ENCODE peak calls at places on chromosome 9, in ten cellular contexts. E is stomach, K is transverse colon, S is K562, Y is suprapubic skin, F is HCT116, P is prostate gland, J is HepG2, I is GM12891, R is endothelial cell of umbilical vein. T is an unnamed sample.
A peak's percentile ranks its signal among the peaks of the same experiment; 100 is the strongest.

GRCh38 chr9:124381073-124381945 is 33.9 kb downstream of the PSMB7 start:
- DNase-seq in R (peak; percentile 66), E (no peak), J (no peak), F (no peak), I (no peak), Y (no peak), K (no peak), P (no peak), S (no peak), T (no peak)

GRCh38 chr9:127611796-127612790 is at the start of gene STXBP1:
- DNase-seq in K (peak; percentile 91), I (peak; percentile 96), R (peak; percentile 82), Y (peak; percentile 88), J (peak; percentile 55), P (peak; percentile 89), E (peak; percentile 91), S (peak; percentile 97), F (peak; percentile 51), T (peak; percentile 94)

GRCh38 chr9:69876981-69877380 is 56.4 kb downstream of the CFAP95 start:
- DNase-seq in K (no peak), S (no peak), I (no peak), F (no peak), Y (no peak), E (no peak), R (no peak), P (no peak), J (no peak), T (no peak)

GRCh38 chr9:124197177-124198095 is 60.3 kb upstream of the NEK6 start:
- DNase-seq in P (no peak), R (no peak), J (no peak), Y (no peak), F (no peak), K (peak; percentile 32), E (peak; percentile 5), I (no peak), S (peak; percentile 55), T (peak; percentile 82)

GRCh38 chr9:115944166-115944948 is 209.2 kb upstream of the PAPPA start:
- DNase-seq in K (peak; percentile 50), S (no peak), P (peak; percentile 7), I (no peak), R (peak; percentile 11), F (no peak), J (peak; percentile 99), E (peak; percentile 45), Y (peak; percentile 84), T (no peak)

GRCh38 chr9:98429613-98430012 is 174.2 kb upstream of the TBC1D2 start:
- DNase-seq in P (no peak), Y (no peak), F (no peak), E (no peak), S (peak; percentile 31), I (no peak), K (no peak), J (no peak), R (no peak), T (no peak)

GRCh38 chr9:21901538-21901937 is 92.7 kb downstream of the CDKN2A start:
- DNase-seq in F (no peak), K (no peak), P (no peak), Y (no peak), S (no peak), I (no peak), E (no peak), R (no peak), J (no peak), T (no peak)

GRCh38 chr9:1051286-1052118 is 1.3 kb downstream of the DMRT2 start:
- DNase-seq in R (no peak), K (peak; percentile 71), Y (peak; percentile 65), I (no peak), F (no peak), E (peak; percentile 38), P (peak; percentile 25), S (no peak), J (no peak), T (no peak)

GRCh38 chr9:107734231-107735014 is 244.9 kb upstream of the KLF4 start:
- DNase-seq in Y (no peak), I (no peak), F (no peak), R (no peak), E (no peak), J (no peak), P (no peak), S (no peak), K (no peak), T (no peak)

GRCh38 chr9:107731115-107731762 is 241.7 kb upstream of the KLF4 start:
- DNase-seq in Y (no peak), P (no peak), K (no peak), E (no peak), I (no peak), J (no peak), F (no peak), R (no peak), S (no peak), T (no peak)

GRCh38 chr9:107730691-107731090 is 241.1 kb upstream of the KLF4 start:
- DNase-seq in F (no peak), S (no peak), I (no peak), E (no peak), Y (no peak), K (no peak), R (no peak), P (no peak), J (no peak), T (no peak)

GRCh38 chr9:107733530-107733907 is 243.9 kb upstream of the KLF4 start:
- DNase-seq in E (peak; percentile 56), S (no peak), R (peak; percentile 45), J (no peak), P (no peak), Y (peak; percentile 86), I (no peak), K (peak; percentile 28), F (no peak), T (no peak)

DNA sequence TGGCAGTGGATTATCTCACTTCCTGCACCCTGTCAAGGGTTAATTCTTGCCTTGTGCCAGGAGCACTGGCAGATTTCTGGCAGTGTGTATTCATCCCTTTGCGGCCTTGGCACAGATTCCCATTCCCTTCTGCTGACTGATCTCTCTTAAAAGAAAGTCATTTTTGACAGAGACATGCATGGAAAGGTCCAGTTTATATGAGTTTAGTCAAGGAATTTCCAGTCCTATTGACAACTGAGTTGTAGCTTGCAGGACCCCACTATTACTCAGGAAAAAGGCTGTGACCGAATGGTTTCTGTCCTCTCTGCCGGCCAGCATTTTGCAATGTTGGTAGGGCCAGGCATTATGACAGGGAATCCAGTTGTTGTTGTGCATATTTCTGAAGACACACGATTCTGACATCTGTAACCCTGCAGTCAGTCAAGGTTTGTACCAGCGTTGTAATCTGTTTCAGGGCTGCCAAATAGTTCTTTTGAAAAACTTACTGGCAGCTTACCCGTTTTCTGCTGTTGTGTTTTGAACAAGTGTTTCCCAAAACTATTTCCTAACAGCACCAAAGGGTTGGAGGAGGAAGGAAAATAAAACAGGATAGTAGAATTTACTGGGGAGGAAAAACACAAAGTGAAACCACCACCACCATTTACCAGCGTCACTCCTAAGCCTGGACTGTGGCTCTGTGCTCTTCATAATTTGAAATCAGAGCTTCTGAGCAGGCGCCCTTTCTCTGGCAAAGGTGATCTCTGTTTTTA is 243.4 kb upstream of the KLF4 start:
- DNase-seq in J (no peak), R (peak; percentile 71), P (peak; percentile 39), K (no peak), I (no peak), E (peak; percentile 49), Y (peak; percentile 83), F (no peak), S (no peak), T (no peak)
- TF ChIP-seq POLR2AphosphoS5 in J (no peak), R (no peak), P (no peak), K (peak; percentile 57), I (no peak), E (peak; percentile 12), Y (peak; percentile 87), F (no peak), S (no peak), T (peak; percentile 15)

GRCh38 chr9:93655621-93656425 is 79.4 kb downstream of the PHF2 start:
- DNase-seq in F (no peak), S (no peak), Y (peak; percentile 50), R (no peak), E (no peak), K (peak; percentile 5), J (no peak), I (no peak), P (no peak), T (peak; percentile 64)

GRCh38 chr9:93651521-93651950 is 75.2 kb downstream of the PHF2 start:
- DNase-seq in S (no peak), R (no peak), P (no peak), Y (no peak), F (no peak), I (no peak), K (peak; percentile 4), J (no peak), E (no peak), T (no peak)

GRCh38 chr9:93654351-93654961 is 78.1 kb downstream of the PHF2 start:
- DNase-seq in S (no peak), K (peak; percentile 4), J (no peak), Y (peak; percentile 44), F (no peak), R (no peak), E (no peak), P (no peak), I (no peak), T (peak; percentile 64)

GRCh38 chr9:93652604-93653592 is 76.5 kb downstream of the PHF2 start:
- DNase-seq in Y (peak; percentile 47), K (no peak), F (no peak), S (no peak), P (no peak), E (no peak), J (no peak), R (no peak), I (no peak), T (peak; percentile 62)

GRCh38 chr9:93653762-93654161 is 77.4 kb downstream of the PHF2 start:
- DNase-seq in S (no peak), Y (no peak), P (no peak), J (no peak), R (no peak), F (no peak), E (no peak), K (no peak), I (no peak), T (peak; percentile 31)
- TF ChIP-seq POLR2AphosphoS5 in S (no peak), Y (no peak), P (no peak), J (no peak), R (no peak), F (no peak), E (no peak), K (no peak), I (no peak), T (no peak)

DNA sequence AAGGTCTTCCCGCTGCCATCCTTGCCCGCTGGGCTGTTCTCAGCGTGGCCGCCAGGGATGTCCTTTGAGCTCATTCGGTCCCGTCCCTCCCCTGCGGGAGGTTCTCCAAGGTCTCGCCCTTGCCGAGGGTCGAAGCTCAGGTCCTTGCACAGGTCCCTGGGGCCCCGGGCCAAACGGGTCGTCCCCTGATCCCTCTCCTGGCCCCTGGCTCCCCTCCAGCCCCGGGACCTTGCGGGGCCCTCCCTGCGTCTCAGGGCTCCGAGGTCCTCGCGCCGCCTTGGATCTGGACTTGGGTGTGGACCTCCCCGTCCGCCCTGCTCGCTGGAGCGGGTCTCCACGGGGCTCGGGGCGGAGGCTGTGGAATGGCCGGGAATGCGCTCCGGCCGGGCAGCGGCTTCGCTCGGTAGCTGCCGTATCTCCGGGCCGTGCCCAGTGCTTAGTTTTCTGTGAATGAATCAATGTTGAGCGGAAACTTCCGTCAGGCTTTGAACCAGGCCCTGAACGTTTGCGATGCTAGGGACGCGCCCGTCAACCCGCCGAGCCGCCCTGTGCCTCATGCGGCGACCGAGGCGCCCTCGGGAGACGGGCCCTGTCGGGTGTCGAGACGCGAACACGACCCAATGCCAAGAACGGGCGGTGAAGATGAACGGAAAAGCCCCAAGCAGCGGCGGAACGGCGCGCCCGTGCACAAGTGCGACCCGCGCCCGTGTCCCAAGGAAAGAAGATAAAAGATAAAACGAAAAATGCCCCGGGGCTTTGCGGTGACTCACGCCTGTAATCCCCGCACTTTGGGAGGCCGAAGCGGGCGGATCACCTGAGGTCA is 779 bp downstream of the RNU6ATAC start:
- DNase-seq in F (no peak), E (peak; percentile 59), K (peak; percentile 71), J (no peak), I (peak; percentile 54), R (peak; percentile 62), Y (peak; percentile 86), S (no peak), P (peak; percentile 31), T (peak; percentile 92)
- TF ChIP-seq POLR2AphosphoS5 in F (no peak), E (no peak), K (no peak), J (no peak), I (no peak), R (peak; percentile 14), Y (no peak), S (no peak), P (peak; percentile 5), T (no peak)

DNA sequence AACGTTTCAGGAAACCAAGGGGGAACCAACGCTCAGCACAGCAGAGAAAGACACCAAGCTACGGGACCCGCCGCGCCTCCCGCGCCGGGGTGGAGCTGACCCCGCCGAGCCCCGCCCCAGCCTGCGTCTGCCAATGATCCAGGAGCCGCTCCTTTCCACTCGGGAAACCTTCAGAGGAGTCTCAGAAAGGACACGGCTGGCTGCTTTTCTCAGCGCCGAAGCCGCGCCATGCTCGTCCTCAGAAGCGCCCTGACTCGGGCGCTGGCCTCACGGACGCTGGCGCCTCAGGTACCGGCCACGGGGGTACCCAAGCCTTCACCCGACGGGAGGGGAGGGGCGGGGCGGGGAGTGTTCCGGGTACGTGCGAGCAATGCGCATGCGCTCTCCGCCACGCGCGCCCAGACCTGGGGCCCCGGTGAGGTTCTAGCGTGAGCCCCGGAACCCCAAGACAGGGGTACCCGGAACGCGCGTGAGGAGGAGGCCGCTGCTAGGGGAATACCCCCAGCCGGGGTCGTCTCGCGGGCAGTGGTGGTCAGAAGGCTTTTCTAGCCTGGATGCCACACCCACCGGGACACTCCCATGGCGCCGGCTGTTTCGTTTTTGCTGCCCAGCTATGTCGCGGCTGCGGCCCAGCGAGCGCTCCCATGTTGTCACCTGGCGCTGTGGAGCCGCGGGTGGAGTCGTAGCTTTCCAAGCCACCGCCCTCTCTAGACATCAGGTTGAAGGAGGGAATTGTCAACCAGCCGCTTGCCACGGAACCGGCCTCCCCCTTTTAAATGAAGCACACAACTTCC is at the start of gene NIPSNAP3A:
- DNase-seq in S (peak; percentile 92), E (peak; percentile 88), P (peak; percentile 76), R (peak; percentile 84), I (peak; percentile 67), F (peak; percentile 41), J (peak; percentile 54), K (peak; percentile 92), Y (peak; percentile 88), T (peak; percentile 97)
- TF ChIP-seq POLR2AphosphoS5 in S (peak; percentile 50), E (peak; percentile 36), P (peak; percentile 65), R (peak; percentile 66), I (peak; percentile 75), F (peak; percentile 81), J (peak; percentile 63), K (peak; percentile 66), Y (no peak), T (peak; percentile 86)